ENCODE peak calls at places on chromosomes 6 and 20, in nine cellular contexts. N is cerebellar nuclear complex; Q is HFF-Myc; T is activated effector memory CD4-positive, alpha-beta T cell treated with Interleukin-2 at 50 U/mL for 16 hours; U is cerebellum; P is T follicular helper cell; J is stimulated activated CD4-positive, alpha-beta T cell treated with anti-CD3 and anti-CD28 coated beads, Interleukin-1b, Interleukin-23, amount 100 ng/mL, for 4 hours; H is iris pigment epithelial cell; F is EL. Z is an unnamed sample.

GRCh38 chr6:112800916-112801315 is 453.8 kb downstream of the RFPL4B start:
- DNase-seq in N (no peak), Q (no peak), T (no peak), U (no peak), P (no peak), J (no peak), H (no peak), F (no peak), Z (no peak)

GRCh38 chr6:139708342-139709199 is 334.1 kb upstream of the CITED2 start:
- DNase-seq in N (no peak), Q (peak), T (no peak), U (no peak), P (no peak), J (no peak), H (peak), F (peak), Z (no peak)

GRCh38 chr6:28747631-28748157 is 176.1 kb downstream of the TRIM27 start:
- DNase-seq in N (no peak), Q (peak), T (no peak), U (no peak), P (no peak), J (no peak), H (peak), F (peak), Z (peak)

GRCh38 chr6:44034391-44034861 is 92.8 kb downstream of the MRPL14 start:
- DNase-seq in N (no peak), Q (no peak), T (no peak), U (no peak), P (no peak), J (no peak), H (no peak), F (peak), Z (no peak)

GRCh38 chr20:7151666-7152065 is 384.2 kb downstream of the BMP2 start:
- DNase-seq in N (no peak), Q (no peak), T (no peak), U (no peak), P (no peak), J (no peak), H (peak), F (no peak), Z (no peak)

GRCh38 chr20:38161412-38161774 is 3.7 kb downstream of the TGM2 start:
- DNase-seq in N (no peak), Q (no peak), T (no peak), U (no peak), P (no peak), J (no peak), H (no peak), F (no peak), Z (no peak)

GRCh38 chr6:163195721-163196691 is 218.5 kb upstream of the QKI start:
- DNase-seq in N (no peak), Q (no peak), T (no peak), U (no peak), P (no peak), J (no peak), H (no peak), F (no peak), Z (no peak)

GRCh38 chr6:84546427-84546914 is 217.9 kb downstream of the TBX18 start:
- DNase-seq in N (no peak), Q (peak), T (no peak), U (no peak), P (no peak), J (no peak), H (no peak), F (peak), Z (no peak)

GRCh38 chr20:47318596-47319516 is 37.6 kb downstream of the ZMYND8 start:
- DNase-seq in N (no peak), Q (no peak), T (no peak), U (peak), P (no peak), J (no peak), H (peak), F (peak), Z (no peak)

GRCh38 chr6:137033828-137034227 is 10.9 kb downstream of the IL20RA start:
- DNase-seq in N (no peak), Q (no peak), T (peak), U (no peak), P (no peak), J (peak), H (no peak), F (no peak), Z (no peak)

GRCh38 chr6:20182926-20183521 is 29.2 kb downstream of the MBOAT1 start:
- DNase-seq in N (no peak), Q (no peak), T (no peak), U (no peak), P (no peak), J (no peak), H (peak), F (no peak), Z (no peak)

GRCh38 chr6:139846538-139847321 is 472.3 kb upstream of the CITED2 start:
- DNase-seq in N (no peak), Q (no peak), T (no peak), U (no peak), P (no peak), J (no peak), H (no peak), F (no peak), Z (no peak)

GRCh38 chr6:132506869-132507813 is 5.8 kb downstream of the STX7 start:
- DNase-seq in N (no peak), Q (no peak), T (no peak), U (no peak), P (no peak), J (no peak), H (no peak), F (no peak), Z (no peak)

GRCh38 chr20:38145094-38146075 is 19.7 kb downstream of the TGM2 start:
- DNase-seq in N (no peak), Q (no peak), T (no peak), U (no peak), P (no peak), J (no peak), H (peak), F (peak), Z (no peak)

GRCh38 chr6:32073066-32073465 is 34.9 kb downstream of the CYP21A2 start:
- DNase-seq in N (no peak), Q (no peak), T (no peak), U (no peak), P (no peak), J (no peak), H (no peak), F (no peak), Z (no peak)

GRCh38 chr6:138241893-138242292 is 23.6 kb upstream of the PBOV1 start:
- DNase-seq in N (no peak), Q (no peak), T (no peak), U (no peak), P (no peak), J (no peak), H (no peak), F (no peak), Z (no peak)

GRCh38 chr20:34824026-34824860 is 1.2 kb downstream of the NCOA6 start:
- DNase-seq in N (no peak), Q (no peak), T (peak), U (peak), P (peak), J (peak), H (peak), F (peak), Z (peak)

GRCh38 chr6:27130668-27131428 is 116.7 kb upstream of the PRSS16 start:
- DNase-seq in N (no peak), Q (no peak), T (no peak), U (no peak), P (no peak), J (no peak), H (no peak), F (no peak), Z (no peak)

GRCh38 chr6:111715321-111715720 is 109.6 kb upstream of the TRAF3IP2 start:
- DNase-seq in N (no peak), Q (no peak), T (no peak), U (peak), P (peak), J (no peak), H (no peak), F (no peak), Z (no peak)

GRCh38 chr6:11272491-11273192 is 40.2 kb upstream of the NEDD9 start:
- DNase-seq in N (no peak), Q (no peak), T (no peak), U (no peak), P (no peak), J (no peak), H (no peak), F (no peak), Z (no peak)

GRCh38 chr6:15316754-15317153 is 70.9 kb downstream of the JARID2 start:
- DNase-seq in N (no peak), Q (no peak), T (no peak), U (no peak), P (no peak), J (no peak), H (no peak), F (no peak), Z (no peak)

GRCh38 chr6:37375376-37375775 is 21.6 kb downstream of the RNF8 start:
- DNase-seq in N (no peak), Q (no peak), T (no peak), U (no peak), P (no peak), J (no peak), H (no peak), F (no peak), Z (no peak)

GRCh38 chr20:34222208-34222607 is 19.0 kb upstream of the ASIP start:
- DNase-seq in N (no peak), Q (peak), T (no peak), U (no peak), P (no peak), J (no peak), H (peak), F (peak), Z (no peak)

GRCh38 chr6:53474010-53474409 is 70.9 kb downstream of the GCLC start:
- DNase-seq in N (no peak), Q (no peak), T (no peak), U (no peak), P (no peak), J (no peak), H (no peak), F (no peak), Z (no peak)

GRCh38 chr6:131107166-131107565 is 28.1 kb upstream of the AKAP7 start:
- DNase-seq in N (no peak), Q (no peak), T (no peak), U (no peak), P (no peak), J (no peak), H (peak), F (peak), Z (no peak)

GRCh38 chr20:48965189-48965910 is 43.8 kb downstream of the ARFGEF2 start:
- DNase-seq in N (no peak), Q (no peak), T (no peak), U (no peak), P (no peak), J (no peak), H (peak), F (peak), Z (no peak)

GRCh38 chr6:56073315-56073714 is 174.1 kb downstream of the COL21A1 start:
- DNase-seq in N (no peak), Q (no peak), T (no peak), U (no peak), P (no peak), J (no peak), H (peak), F (no peak), Z (no peak)

GRCh38 chr6:147508871-147509608 is 550 bp downstream of the SAMD5 start:
- DNase-seq in N (no peak), Q (no peak), T (no peak), U (no peak), P (no peak), J (no peak), H (no peak), F (no peak), Z (no peak)

GRCh38 chr6:3381233-3382065 is 75.4 kb downstream of the SLC22A23 start:
- DNase-seq in N (peak), Q (no peak), T (no peak), U (peak), P (no peak), J (no peak), H (no peak), F (no peak), Z (peak)

GRCh38 chr20:44083220-44083933 is 103.6 kb downstream of the JPH2 start:
- DNase-seq in N (no peak), Q (peak), T (no peak), U (no peak), P (no peak), J (no peak), H (peak), F (peak), Z (no peak)

GRCh38 chr20:63977392-63978276 is 1.8 kb downstream of the SAMD10 start:
- DNase-seq in N (no peak), Q (no peak), T (peak), U (no peak), P (peak), J (no peak), H (peak), F (peak), Z (no peak)

GRCh38 chr20:61024390-61024789 is 227.7 kb upstream of the CDH4 start:
- DNase-seq in N (no peak), Q (no peak), T (no peak), U (no peak), P (no peak), J (no peak), H (no peak), F (no peak), Z (no peak)

GRCh38 chr6:98529364-98529763 is 305.0 kb upstream of the POU3F2 start:
- DNase-seq in N (no peak), Q (no peak), T (no peak), U (no peak), P (no peak), J (no peak), H (no peak), F (no peak), Z (no peak)

GRCh38 chr6:157650261-157650640 is 172.8 kb upstream of the SNX9 start:
- DNase-seq in N (no peak), Q (no peak), T (no peak), U (peak), P (no peak), J (no peak), H (no peak), F (no peak), Z (peak)

GRCh38 chr6:52921743-52922142 is 12.2 kb upstream of the GSTA3 start:
- DNase-seq in N (no peak), Q (no peak), T (no peak), U (no peak), P (no peak), J (no peak), H (no peak), F (no peak), Z (no peak)

GRCh38 chr6:134480593-134480992 is 162.7 kb upstream of the SGK1 start:
- DNase-seq in N (no peak), Q (no peak), T (no peak), U (no peak), P (no peak), J (no peak), H (peak), F (no peak), Z (peak)

Z was measured in NCI-H446.